ENCODE peak calls at places on chromosome 18, in six cellular contexts. U, C, I, H, T and W are unnamed samples.
A peak's percentile ranks its signal among the peaks of the same experiment; 100 is the strongest.

GRCh38 chr18:79795446-79795845 is 2.3 kb upstream of the KCNG2 start:
- DNase-seq in H (no peak), C (no peak), T (no peak), I (no peak), U (no peak), W (no peak)

GRCh38 chr18:12076424-12077140 is 17.1 kb upstream of the ANKRD62 start:
- DNase-seq in T (no peak), I (no peak), C (no peak), U (no peak), H (peak; percentile 68), W (no peak)

GRCh38 chr18:44557626-44558151 is 123.0 kb upstream of the SETBP1 start:
- DNase-seq in H (no peak), T (no peak), I (no peak), U (no peak), C (no peak), W (no peak)

GRCh38 chr18:63511285-63511684 is 30.9 kb upstream of the SERPINB12 start:
- DNase-seq in U (no peak), C (peak; percentile 72), I (no peak), H (peak; percentile 60), T (no peak), W (no peak)

GRCh38 chr18:65752625-65753325 is 2.0 kb downstream of the CDH7 start:
- DNase-seq in U (no peak), I (no peak), T (no peak), H (no peak), C (no peak), W (no peak)

GRCh38 chr18:59951591-59951990 is 51.8 kb downstream of the PMAIP1 start:
- DNase-seq in U (no peak), I (no peak), H (no peak), C (no peak), T (no peak), W (no peak)

GRCh38 chr18:3540805-3541548 is 91.0 kb downstream of the TGIF1 start:
- DNase-seq in C (no peak), H (no peak), U (no peak), T (no peak), I (no peak), W (no peak)

GRCh38 chr18:58887613-58887963 is 22.9 kb downstream of the ZNF532 start:
- DNase-seq in U (no peak), T (no peak), H (no peak), C (no peak), I (peak; percentile 71), W (no peak)

GRCh38 chr18:64082054-64082453 is 66.8 kb downstream of the LINC00305 start:
- DNase-seq in I (no peak), C (no peak), H (no peak), T (no peak), U (no peak), W (no peak)

GRCh38 chr18:6810191-6810590 is 80.7 kb downstream of the ARHGAP28 start:
- DNase-seq in C (no peak), I (no peak), T (no peak), H (no peak), U (no peak), W (no peak)

GRCh38 chr18:21857871-21858270 is 117.3 kb downstream of the MIB1 start:
- DNase-seq in U (no peak), H (no peak), C (no peak), I (no peak), T (no peak), W (no peak)

GRCh38 chr18:54775686-54776085 is 52.6 kb upstream of the RAB27B start:
- DNase-seq in I (no peak), C (no peak), H (peak; percentile 61), U (no peak), T (no peak), W (no peak)

GRCh38 chr18:22332590-22332989 is 85.1 kb downstream of the CTAGE1 start:
- DNase-seq in I (no peak), H (no peak), T (no peak), C (no peak), U (no peak), W (no peak)

GRCh38 chr18:21739604-21740473 is 753 bp upstream of the MIB1 start:
- DNase-seq in C (no peak), U (no peak), I (peak; percentile 64), H (peak; percentile 11), T (no peak), W (no peak)